ENCODE peak calls at places on chromosomes 16 and 17, in four cellular contexts. One of them, this sample, is unnamed.
A peak's percentile ranks its signal among the peaks of the same experiment; 100 is the strongest.

GRCh38 chr17:33778505-33779398 is 476.3 kb upstream of the CCL2 start:
- DNase-seq in HepG2: peak; percentile 33
- DNase-seq in GM12878: peak; percentile 2
- DNase-seq in SK-N-SH: peak; percentile 57
- DNase-seq in this sample: peak; percentile 68

GRCh38 chr17:8707591-8708453 is 36.8 kb downstream of the CCDC42 start:
- DNase-seq in GM12878: no peak
- DNase-seq in SK-N-SH: peak; percentile 44
- DNase-seq in HepG2: peak; percentile 65
- DNase-seq in this sample: no peak

GRCh38 chr17:81035389-81036127 is 607 bp downstream of the BAIAP2 start:
- DNase-seq in HepG2: no peak
- DNase-seq in SK-N-SH: no peak
- DNase-seq in GM12878: no peak
- DNase-seq in this sample: peak; percentile 57

GRCh38 chr17:9918804-9919352 is 13.8 kb upstream of the RCVRN start:
- DNase-seq in HepG2: no peak
- DNase-seq in GM12878: no peak
- DNase-seq in SK-N-SH: no peak
- DNase-seq in this sample: no peak

GRCh38 chr17:49031965-49032928 is 35.1 kb downstream of the IGF2BP1 start:
- DNase-seq in GM12878: peak; percentile 16
- DNase-seq in HepG2: peak; percentile 86
- DNase-seq in SK-N-SH: peak; percentile 88
- DNase-seq in this sample: peak; percentile 83

GRCh38 chr16:89015271-89015859 is 38.4 kb upstream of the CBFA2T3 start:
- DNase-seq in HepG2: no peak
- DNase-seq in GM12878: no peak
- DNase-seq in SK-N-SH: no peak
- DNase-seq in this sample: no peak

GRCh38 chr17:77862890-77863813 is 95.4 kb upstream of the TNRC6C start:
- DNase-seq in GM12878: no peak
- DNase-seq in SK-N-SH: no peak
- DNase-seq in HepG2: no peak
- DNase-seq in this sample: no peak

GRCh38 chr16:49969356-49970030 is 55.5 kb upstream of the CNEP1R1 start:
- DNase-seq in SK-N-SH: no peak
- DNase-seq in HepG2: peak; percentile 18
- DNase-seq in GM12878: no peak
- DNase-seq in this sample: no peak

GRCh38 chr17:1928976-1929375 is 96.2 kb downstream of the RTN4RL1 start:
- DNase-seq in GM12878: no peak
- DNase-seq in HepG2: no peak
- DNase-seq in SK-N-SH: no peak
- DNase-seq in this sample: peak; percentile 18

GRCh38 chr17:8696951-8697745 is 47.5 kb downstream of the CCDC42 start:
- DNase-seq in SK-N-SH: peak; percentile 47
- DNase-seq in HepG2: peak; percentile 42
- DNase-seq in GM12878: no peak
- DNase-seq in this sample: no peak

GRCh38 chr16:14510939-14511797 is 118.9 kb downstream of the PARN start:
- DNase-seq in GM12878: no peak
- DNase-seq in SK-N-SH: no peak
- DNase-seq in HepG2: peak; percentile 99
- DNase-seq in this sample: no peak

GRCh38 chr17:74953129-74953687 is 17.5 kb downstream of the OTOP3 start:
- DNase-seq in SK-N-SH: no peak
- DNase-seq in GM12878: no peak
- DNase-seq in HepG2: no peak
- DNase-seq in this sample: no peak

GRCh38 chr16:59634951-59635350 is 900.8 kb upstream of the GOT2 start:
- DNase-seq in SK-N-SH: no peak
- DNase-seq in HepG2: no peak
- DNase-seq in GM12878: no peak
- DNase-seq in this sample: no peak

GRCh38 chr17:76452102-76452645 is 778 bp downstream of the UBE2O start:
- DNase-seq in HepG2: no peak
- DNase-seq in SK-N-SH: no peak
- DNase-seq in GM12878: no peak
- DNase-seq in this sample: no peak

GRCh38 chr17:30208214-30208613 is 27.3 kb downstream of the SLC6A4 start:
- DNase-seq in GM12878: peak; percentile 54
- DNase-seq in SK-N-SH: no peak
- DNase-seq in HepG2: no peak
- DNase-seq in this sample: no peak

GRCh38 chr17:1035546-1036170 is 38.7 kb downstream of the TIMM22 start:
- DNase-seq in GM12878: no peak
- DNase-seq in SK-N-SH: peak; percentile 52
- DNase-seq in HepG2: no peak
- DNase-seq in this sample: no peak

GRCh38 chr17:19541445-19541844 is 7.8 kb downstream of the SLC47A1 start:
- DNase-seq in HepG2: no peak
- DNase-seq in GM12878: no peak
- DNase-seq in SK-N-SH: no peak
- DNase-seq in this sample: no peak

GRCh38 chr16:86512301-86512859 is 2.1 kb downstream of the FOXF1 start:
- DNase-seq in SK-N-SH: no peak
- DNase-seq in HepG2: no peak
- DNase-seq in GM12878: no peak
- DNase-seq in this sample: no peak

GRCh38 chr17:28057731-28058246 is 15.3 kb downstream of the NLK start:
- DNase-seq in HepG2: peak; percentile 49
- DNase-seq in GM12878: peak; percentile 84
- DNase-seq in SK-N-SH: no peak
- DNase-seq in this sample: no peak

GRCh38 chr16:3651461-3652372 is 2.8 kb upstream of the DNASE1 start:
- DNase-seq in SK-N-SH: no peak
- DNase-seq in GM12878: no peak
- DNase-seq in HepG2: no peak
- DNase-seq in this sample: no peak

GRCh38 chr17:1487939-1488825 is 4.3 kb downstream of the MYO1C start:
- DNase-seq in HepG2: peak; percentile 70
- DNase-seq in SK-N-SH: peak; percentile 94
- DNase-seq in GM12878: no peak
- DNase-seq in this sample: peak; percentile 67

GRCh38 chr16:719815-720506 is 985 bp upstream of the ANTKMT start:
- DNase-seq in GM12878: no peak
- DNase-seq in SK-N-SH: peak; percentile 54
- DNase-seq in HepG2: peak; percentile 66
- DNase-seq in this sample: no peak

GRCh38 chr16:57297856-57298255 is 13.4 kb upstream of the PLLP start:
- DNase-seq in HepG2: no peak
- DNase-seq in SK-N-SH: no peak
- DNase-seq in GM12878: no peak
- DNase-seq in this sample: peak; percentile 54

GRCh38 chr16:87330257-87330624 is 13.0 kb upstream of the C16orf95 start:
- DNase-seq in GM12878: no peak
- DNase-seq in SK-N-SH: no peak
- DNase-seq in HepG2: no peak
- DNase-seq in this sample: no peak

GRCh38 chr17:45063198-45063597 is 2.1 kb downstream of the NMT1 start:
- DNase-seq in SK-N-SH: no peak
- DNase-seq in GM12878: peak; percentile 78
- DNase-seq in HepG2: no peak
- DNase-seq in this sample: no peak
- TF ChIP-seq NFIC in SK-N-SH: no peak
- TF ChIP-seq NFIC in GM12878: peak; percentile 99
- TF ChIP-seq NFIC in HepG2: no peak
- TF ChIP-seq NFIC in this sample: no peak

DNA sequence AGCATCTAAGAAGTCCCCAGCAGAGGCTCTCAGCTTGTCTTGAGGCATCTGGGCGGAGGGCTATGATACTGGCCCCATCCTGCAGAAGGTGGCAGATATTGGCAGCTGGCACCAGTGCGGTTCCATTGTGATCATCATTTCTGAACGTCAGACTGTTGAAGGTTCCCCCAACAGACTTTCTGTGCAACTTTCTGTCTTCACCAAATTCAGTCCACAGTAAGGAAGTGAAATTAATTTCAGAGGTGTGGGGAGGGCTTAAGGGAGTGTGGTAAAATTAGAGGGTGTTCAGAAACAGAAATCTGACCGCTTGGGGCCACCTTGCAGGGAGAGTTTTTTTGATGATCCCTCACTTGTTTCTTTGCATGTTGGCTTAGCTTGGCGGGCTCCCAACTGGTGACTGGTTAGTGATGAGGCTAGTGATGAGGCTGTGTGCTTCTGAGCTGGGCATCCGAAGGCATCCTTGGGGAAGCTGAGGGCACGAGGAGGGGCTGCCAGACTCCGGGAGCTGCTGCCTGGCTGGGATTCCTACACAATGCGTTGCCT is at the start of gene CIITA:
- DNase-seq in SK-N-SH: no peak
- DNase-seq in HepG2: no peak
- DNase-seq in GM12878: peak; percentile 97
- DNase-seq in this sample: no peak
- TF ChIP-seq NFIC in SK-N-SH: peak; percentile 86
- TF ChIP-seq NFIC in HepG2: no peak
- TF ChIP-seq NFIC in GM12878: no peak
- TF ChIP-seq NFIC in this sample: peak; percentile 26

DNA sequence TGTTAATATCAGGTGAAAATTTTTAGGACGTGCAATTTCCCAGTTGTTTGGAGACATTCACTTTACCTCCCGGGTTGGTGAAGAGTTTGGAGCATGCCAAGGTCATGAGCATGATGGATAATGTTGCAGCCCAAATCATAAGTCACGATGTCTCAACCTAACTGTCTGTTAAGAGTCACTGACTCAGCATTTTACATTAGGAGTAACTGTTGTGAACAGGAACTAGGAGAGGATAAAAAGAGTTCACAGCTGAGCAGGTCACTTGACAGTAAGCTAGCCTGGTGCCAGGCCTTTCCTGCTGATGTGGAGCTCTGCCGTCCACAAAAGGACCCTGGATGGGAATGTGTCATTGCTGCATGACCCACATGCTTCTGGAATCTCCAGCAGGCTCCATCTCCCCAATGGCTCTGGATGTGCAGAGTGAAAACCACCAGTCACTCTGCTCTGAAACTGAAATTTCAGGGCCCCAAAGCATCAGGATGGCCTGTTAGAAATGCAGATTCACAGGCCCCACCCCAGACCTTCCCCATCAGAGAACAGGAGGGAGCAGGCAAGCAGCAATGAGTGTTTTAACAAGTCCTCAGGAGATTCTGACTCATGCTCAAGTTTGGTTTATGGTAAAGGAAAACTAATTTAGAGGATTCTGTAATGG is 371.6 kb upstream of the MAF start:
- DNase-seq in GM12878: no peak
- DNase-seq in SK-N-SH: no peak
- DNase-seq in HepG2: no peak
- DNase-seq in this sample: no peak
- TF ChIP-seq NFIC in GM12878: no peak
- TF ChIP-seq NFIC in SK-N-SH: no peak
- TF ChIP-seq NFIC in HepG2: no peak
- TF ChIP-seq NFIC in this sample: no peak

GRCh38 chr17:50206604-50207293 is 5.3 kb upstream of the COL1A1 start:
- DNase-seq in GM12878: no peak
- DNase-seq in SK-N-SH: peak; percentile 97
- DNase-seq in HepG2: no peak
- DNase-seq in this sample: peak; percentile 57
- TF ChIP-seq NFIC in GM12878: no peak
- TF ChIP-seq NFIC in SK-N-SH: no peak
- TF ChIP-seq NFIC in HepG2: no peak
- TF ChIP-seq NFIC in this sample: no peak

GRCh38 chr17:82281502-82282238 is 8.2 kb upstream of the CSNK1D start:
- DNase-seq in HepG2: no peak
- DNase-seq in SK-N-SH: no peak
- DNase-seq in GM12878: peak; percentile 30
- DNase-seq in this sample: no peak
- TF ChIP-seq NFIC in HepG2: no peak
- TF ChIP-seq NFIC in SK-N-SH: peak; percentile 53
- TF ChIP-seq NFIC in GM12878: no peak
- TF ChIP-seq NFIC in this sample: no peak

DNA sequence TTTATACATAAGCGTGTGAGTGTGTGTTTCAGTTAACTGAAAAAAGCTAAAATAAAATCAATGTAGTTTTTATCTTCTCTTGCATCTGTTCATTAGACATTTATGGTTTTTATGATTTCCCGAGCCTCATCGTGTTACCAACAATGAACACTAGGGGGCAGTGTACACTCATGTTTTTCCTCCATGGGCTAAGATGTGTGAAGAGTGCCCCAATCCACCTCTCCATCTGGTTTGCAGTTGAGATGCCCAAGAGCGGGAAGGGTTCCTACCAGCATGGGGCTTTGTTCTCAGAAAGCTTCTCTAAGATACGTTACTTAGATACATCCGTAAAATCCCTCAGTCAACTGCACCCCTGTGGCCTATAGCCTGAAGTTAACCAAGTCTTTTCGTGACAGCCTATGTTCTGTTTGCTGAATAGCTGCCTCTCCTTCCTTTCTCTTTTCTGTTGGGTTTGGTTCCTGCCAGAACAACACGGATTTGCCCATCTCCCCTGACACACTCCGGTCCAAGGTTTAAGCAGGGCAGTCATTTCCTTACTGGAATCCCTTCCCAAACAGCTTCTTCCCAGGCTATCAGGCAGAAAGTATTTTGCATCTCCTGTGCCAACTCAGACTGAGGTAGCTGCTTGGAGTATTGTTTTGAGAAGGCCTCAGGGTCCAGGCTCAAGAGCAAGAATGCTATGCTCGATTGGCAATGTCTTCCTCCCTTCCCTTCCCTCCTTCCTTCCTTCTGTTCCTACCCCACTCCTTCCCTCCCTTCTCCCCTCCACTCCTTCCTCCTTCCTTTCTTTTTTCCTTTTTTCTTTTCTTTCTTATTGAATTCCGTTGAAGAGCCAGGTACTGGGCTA is 12.9 kb upstream of the ELAC2 start:
- DNase-seq in HepG2: peak; percentile 30
- DNase-seq in GM12878: no peak
- DNase-seq in SK-N-SH: peak; percentile 48
- DNase-seq in this sample: peak; percentile 52
- TF ChIP-seq NFIC in HepG2: no peak
- TF ChIP-seq NFIC in GM12878: no peak
- TF ChIP-seq NFIC in SK-N-SH: no peak
- TF ChIP-seq NFIC in this sample: no peak

GRCh38 chr16:20676268-20676828 is 21.1 kb downstream of the ACSM1 start:
- DNase-seq in HepG2: no peak
- DNase-seq in SK-N-SH: no peak
- DNase-seq in GM12878: peak; percentile 3
- DNase-seq in this sample: peak; percentile 20

GRCh38 chr16:20676867-20677266 is 20.6 kb downstream of the ACSM1 start:
- DNase-seq in SK-N-SH: no peak
- DNase-seq in HepG2: no peak
- DNase-seq in GM12878: no peak
- DNase-seq in this sample: no peak

GRCh38 chr16:20678242-20678641 is 19.2 kb downstream of the ACSM1 start:
- DNase-seq in SK-N-SH: no peak
- DNase-seq in HepG2: peak; percentile 37
- DNase-seq in GM12878: no peak
- DNase-seq in this sample: no peak

GRCh38 chr16:20683812-20684211 is 13.7 kb downstream of the ACSM1 start:
- DNase-seq in HepG2: no peak
- DNase-seq in SK-N-SH: no peak
- DNase-seq in GM12878: no peak
- DNase-seq in this sample: no peak

GRCh38 chr16:20681821-20682736 is 15.4 kb downstream of the ACSM1 start:
- DNase-seq in HepG2: no peak
- DNase-seq in GM12878: no peak
- DNase-seq in SK-N-SH: no peak
- DNase-seq in this sample: no peak
- TF ChIP-seq NFIC in HepG2: no peak
- TF ChIP-seq NFIC in GM12878: no peak
- TF ChIP-seq NFIC in SK-N-SH: no peak
- TF ChIP-seq NFIC in this sample: peak; percentile 67

GRCh38 chr17:79041041-79041570 is 17.1 kb downstream of the C1QTNF1 start:
- DNase-seq in HepG2: no peak
- DNase-seq in GM12878: no peak
- DNase-seq in SK-N-SH: no peak
- DNase-seq in this sample: no peak
- TF ChIP-seq NFIC in HepG2: no peak
- TF ChIP-seq NFIC in GM12878: no peak
- TF ChIP-seq NFIC in SK-N-SH: no peak
- TF ChIP-seq NFIC in this sample: no peak

This sample was measured in K562.